ENCODE peak calls at places on chromosomes 16 and 17, in nine cellular contexts. D is neural progenitor cell, C is PC-3, G is MM.1S, O is OCI-LY7, H is GM23338, U is HCT116, A is hepatocyte, N is SK-N-SH. L is an unnamed sample.
A peak's percentile ranks its signal among the peaks of the same experiment; 100 is the strongest.

GRCh38 chr17:49401971-49402491 is 12.7 kb downstream of the PHB1 start:
- DNase-seq in D (peak; percentile 23), C (no peak), G (no peak), O (no peak), H (no peak), U (no peak), A (no peak), N (no peak), L (no peak)

GRCh38 chr16:54071516-54071915 is 215.1 kb downstream of the IRX3 start:
- DNase-seq in D (no peak), C (no peak), G (no peak), O (no peak), H (no peak), U (no peak), A (no peak), N (no peak), L (no peak)

GRCh38 chr17:8160224-8160577 is 2.5 kb downstream of the VAMP2 start:
- DNase-seq in D (no peak), C (no peak), G (no peak), O (no peak), H (no peak), U (no peak), A (no peak), N (no peak), L (no peak)

GRCh38 chr17:17605747-17606083 is 14.2 kb upstream of the PEMT start:
- DNase-seq in D (no peak), C (no peak), G (no peak), O (no peak), H (no peak), U (no peak), A (no peak), N (no peak), L (peak; percentile 86)

GRCh38 chr17:72134560-72135399 is 14.0 kb downstream of the SOX9 start:
- DNase-seq in D (no peak), C (peak; percentile 59), G (no peak), O (no peak), H (no peak), U (no peak), A (no peak), N (no peak), L (peak; percentile 45)

GRCh38 chr16:25097304-25097988 is 14.1 kb upstream of the LCMT1 start:
- DNase-seq in D (no peak), C (no peak), G (no peak), O (no peak), H (no peak), U (no peak), A (no peak), N (no peak), L (peak; percentile 43)

GRCh38 chr17:38508570-38508950 is 80.3 kb downstream of the ARHGAP23 start:
- DNase-seq in D (no peak), C (no peak), G (no peak), O (no peak), H (peak; percentile 62), U (no peak), A (no peak), N (no peak), L (no peak)

GRCh38 chr17:79890706-79891105 is 51.5 kb upstream of the CBX4 start:
- DNase-seq in D (no peak), C (no peak), G (no peak), O (no peak), H (no peak), U (no peak), A (no peak), N (peak; percentile 80), L (no peak)

GRCh38 chr17:55454906-55455474 is 33.4 kb upstream of the MMD start:
- DNase-seq in D (no peak), C (peak; percentile 99), G (no peak), O (no peak), H (no peak), U (no peak), A (peak; percentile 40), N (no peak), L (peak; percentile 84)

GRCh38 chr16:27174798-27175197 is 28.5 kb upstream of the KDM8 start:
- DNase-seq in D (no peak), C (peak; percentile 75), G (no peak), O (no peak), H (no peak), U (no peak), A (peak; percentile 68), N (no peak), L (peak; percentile 77)

GRCh38 chr16:58727796-58728568 is 6.1 kb downstream of the GOT2 start:
- DNase-seq in D (no peak), C (no peak), G (no peak), O (peak; percentile 26), H (no peak), U (no peak), A (no peak), N (no peak), L (no peak)

GRCh38 chr16:78005881-78006280 is 16.5 kb upstream of the CLEC3A start:
- DNase-seq in D (peak; percentile 24), C (no peak), G (no peak), O (peak; percentile 12), H (peak; percentile 85), U (peak; percentile 16), A (no peak), N (no peak), L (peak; percentile 7)

GRCh38 chr16:50367777-50368409 is 895 bp downstream of the BRD7 start:
- DNase-seq in D (no peak), C (peak; percentile 7), G (no peak), O (no peak), H (peak; percentile 33), U (no peak), A (no peak), N (no peak), L (peak; percentile 58)

GRCh38 chr16:71499775-71500364 is 10.7 kb upstream of the ZNF19 start:
- DNase-seq in D (peak; percentile 72), C (peak; percentile 71), G (peak; percentile 68), O (peak; percentile 69), H (peak; percentile 79), U (peak; percentile 57), A (peak; percentile 63), N (peak; percentile 66), L (peak; percentile 71)

GRCh38 chr16:19645557-19645981 is 72.5 kb downstream of the KNOP1 start:
- DNase-seq in D (no peak), C (no peak), G (no peak), O (no peak), H (no peak), U (no peak), A (peak; percentile 25), N (no peak), L (no peak)

GRCh38 chr16:2969545-2970521 is 685 bp downstream of the PAQR4 start:
- DNase-seq in D (peak; percentile 85), C (peak; percentile 66), G (peak; percentile 89), O (peak; percentile 87), H (peak; percentile 93), U (no peak), A (peak; percentile 84), N (peak; percentile 85), L (peak; percentile 80)
- TF ChIP-seq EZH2phosphoT487 in D (no peak), C (no peak), G (no peak), O (no peak), H (no peak), U (no peak), A (no peak), N (no peak), L (no peak)

DNA sequence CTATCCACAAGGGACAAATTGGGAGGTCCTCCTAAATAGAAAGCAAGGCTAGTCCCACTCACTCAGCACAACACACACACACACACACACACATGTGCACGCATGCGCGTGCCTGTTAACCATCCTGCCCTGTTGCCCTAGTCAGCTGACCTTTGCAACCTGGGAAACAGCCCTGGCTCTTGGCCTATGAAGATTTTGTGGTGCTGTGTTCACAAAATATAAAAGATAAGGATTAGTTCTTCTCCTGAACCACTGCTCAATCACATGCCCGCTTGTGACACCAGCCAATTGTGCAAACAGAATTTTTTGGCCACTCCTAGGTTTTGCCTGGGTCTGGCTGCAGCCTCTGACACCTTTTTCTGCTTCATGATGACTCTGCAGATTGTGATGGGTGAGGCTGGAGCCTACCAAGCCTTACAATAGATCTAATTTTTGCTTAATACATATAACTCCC is 3.3 kb upstream of the CES1 start:
- DNase-seq in D (no peak), C (no peak), G (no peak), O (no peak), H (no peak), U (no peak), A (no peak), N (no peak), L (no peak)
- TF ChIP-seq EZH2phosphoT487 in D (no peak), C (no peak), G (no peak), O (no peak), H (no peak), U (no peak), A (no peak), N (no peak), L (no peak)

DNA sequence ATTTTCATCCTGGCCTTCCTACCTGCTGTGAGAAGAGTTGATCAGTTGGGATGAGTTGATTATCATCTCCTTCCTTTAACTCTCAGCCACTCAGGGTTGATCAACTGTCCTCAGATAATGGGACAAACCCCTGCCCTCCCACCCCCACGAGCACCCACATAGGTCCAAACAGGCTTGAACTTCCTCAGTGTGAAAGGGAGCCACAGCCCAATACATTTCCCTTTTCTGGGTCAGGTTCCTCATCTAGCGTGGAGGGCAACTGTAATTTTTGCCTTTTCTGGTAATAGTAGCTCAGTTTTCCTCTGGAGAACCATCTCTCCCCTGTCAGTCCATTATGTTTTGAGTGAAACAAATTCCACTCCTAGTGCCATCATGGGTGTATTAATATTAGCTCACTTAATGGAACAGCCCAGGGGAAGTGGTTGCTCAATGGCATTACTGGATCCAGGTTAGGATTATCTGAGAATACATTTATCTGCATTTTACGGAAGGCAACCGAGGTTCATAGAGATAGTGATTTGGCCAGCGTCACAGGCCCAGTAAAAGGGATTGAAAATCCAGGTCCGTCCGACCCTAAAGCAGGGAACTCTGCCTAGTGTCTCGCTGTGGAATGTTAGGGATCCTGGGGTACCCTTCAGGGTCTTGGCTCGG is 476 bp upstream of the LPCAT2 start:
- DNase-seq in D (no peak), C (no peak), G (no peak), O (no peak), H (no peak), U (no peak), A (no peak), N (no peak), L (no peak)
- TF ChIP-seq EZH2phosphoT487 in D (no peak), C (no peak), G (no peak), O (no peak), H (no peak), U (no peak), A (no peak), N (no peak), L (no peak)

GRCh38 chr17:70111201-70111600 is 36.2 kb downstream of the KCNJ16 start:
- DNase-seq in D (no peak), C (no peak), G (no peak), O (no peak), H (no peak), U (no peak), A (no peak), N (no peak), L (no peak)

GRCh38 chr17:70109497-70109896 is 34.5 kb downstream of the KCNJ16 start:
- DNase-seq in D (no peak), C (no peak), G (no peak), O (no peak), H (no peak), U (no peak), A (no peak), N (no peak), L (peak; percentile 3)

GRCh38 chr17:70108166-70108565 is 33.1 kb downstream of the KCNJ16 start:
- DNase-seq in D (no peak), C (no peak), G (no peak), O (no peak), H (no peak), U (no peak), A (no peak), N (no peak), L (no peak)

GRCh38 chr17:70107441-70107840 is 32.4 kb downstream of the KCNJ16 start:
- DNase-seq in D (no peak), C (no peak), G (no peak), O (no peak), H (no peak), U (no peak), A (no peak), N (no peak), L (peak; percentile 8)

GRCh38 chr17:70110443-70110880 is 35.4 kb downstream of the KCNJ16 start:
- DNase-seq in D (no peak), C (no peak), G (no peak), O (no peak), H (no peak), U (no peak), A (peak; percentile 27), N (no peak), L (peak; percentile 4)
- TF ChIP-seq EZH2phosphoT487 in D (no peak), C (no peak), G (no peak), O (no peak), H (no peak), U (no peak), A (no peak), N (no peak), L (no peak)

L was measured in GM23248.